ENCODE peak calls at places on chromosomes 16 and 17, in five cellular contexts. A is effector memory CD4-positive, alpha-beta T cell; P is IMR-90; E is right cardiac atrium; F is lower lobe of right lung. Q is an unnamed sample. For H3K27me3, the result is how much of the 10 kb centered on the place peaks cover.

GRCh38 chr16:22898874-22899348 is 84.9 kb downstream of the HS3ST2 start:
- DNase-seq in E (peak), F (peak), P (peak), A (no peak), Q (peak)

GRCh38 chr16:3087243-3087791 is 11.8 kb downstream of the ZSCAN10 start:
- DNase-seq in A (no peak), E (peak), P (no peak), F (no peak), Q (no peak)

GRCh38 chr17:80045703-80046102 is 9.3 kb downstream of the CCDC40 start:
- DNase-seq in A (no peak), P (no peak), F (no peak), E (no peak), Q (no peak)

GRCh38 chr16:78183886-78184553 is 84.6 kb downstream of the WWOX start:
- DNase-seq in E (no peak), P (no peak), F (no peak), A (no peak), Q (no peak)

GRCh38 chr17:1181769-1182137 is 2.0 kb upstream of the ABR start:
- DNase-seq in P (peak), F (no peak), A (no peak), E (no peak), Q (no peak)

GRCh38 chr16:54171855-54172537 is 114.6 kb downstream of the IRX3 start:
- DNase-seq in A (no peak), P (peak), F (no peak), E (no peak), Q (no peak)

GRCh38 chr17:54848368-54848987 is 52.2 kb upstream of the TOM1L1 start:
- DNase-seq in A (no peak), P (no peak), E (no peak), F (no peak), Q (no peak)

GRCh38 chr16:51880776-51881175 is 666.2 kb downstream of the TOX3 start:
- DNase-seq in F (no peak), P (peak), A (no peak), E (no peak), Q (no peak)

GRCh38 chr17:8726951-8727555 is 17.6 kb downstream of the CCDC42 start:
- DNase-seq in A (no peak), E (no peak), P (no peak), F (no peak), Q (peak)

GRCh38 chr16:86293897-86294296 is 216.4 kb upstream of the FOXF1 start:
- DNase-seq in P (no peak), F (no peak), E (no peak), A (no peak), Q (no peak)
- H3K27me3 ChIP-seq in P (under half), F (under half), E (under half), A (under half), Q (under half)

DNA sequence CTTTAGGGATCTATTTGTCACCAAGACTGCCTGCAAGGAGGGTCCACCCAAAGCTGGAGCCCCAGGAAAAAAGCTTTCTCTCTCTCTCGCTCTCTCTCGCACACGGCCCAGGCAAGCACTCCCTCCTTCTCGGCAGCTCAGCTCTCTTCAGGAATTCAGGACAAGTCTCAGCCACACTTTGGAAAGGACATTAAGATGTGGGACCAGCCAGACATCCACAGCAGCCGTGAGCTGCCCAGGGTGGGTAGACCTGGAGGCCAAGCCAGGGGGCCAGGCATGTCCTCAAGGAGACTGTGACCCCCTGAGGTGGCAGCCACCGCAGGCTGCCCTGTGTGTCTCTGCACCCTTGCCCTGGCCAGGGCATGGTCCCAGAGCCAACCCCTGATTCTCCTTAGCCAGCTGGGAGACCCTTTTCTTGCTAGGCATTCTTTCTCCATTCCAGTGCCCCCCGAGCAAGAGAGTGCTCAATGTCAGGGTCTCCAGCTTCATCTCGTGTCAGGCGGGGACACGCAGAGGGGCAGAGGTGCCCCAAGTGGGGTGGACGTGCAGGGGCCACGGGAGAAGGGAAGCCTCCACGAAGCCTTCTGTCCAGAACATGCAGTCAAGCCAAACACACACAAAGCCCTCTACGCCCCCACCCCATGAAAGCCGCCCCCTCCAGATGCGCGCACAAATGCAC is 1.0 kb downstream of the GPR139 start:
- DNase-seq in P (no peak), A (no peak), F (no peak), E (no peak), Q (no peak)
- H3K4me3 ChIP-seq in P (no peak), A (no peak), F (no peak), E (no peak), Q (no peak)

GRCh38 chr16:88456356-88457292 is 3.5 kb downstream of the ZFPM1 start:
- DNase-seq in F (no peak), P (no peak), E (no peak), A (peak), Q (no peak)
- H3K27me3 ChIP-seq in F (under half), P (under half), E (under half), A (under half), Q (under half)

GRCh38 chr17:68289473-68289872 is 1.5 kb downstream of the SLC16A6 start:
- DNase-seq in F (no peak), E (no peak), A (no peak), P (no peak), Q (no peak)
- H3K4me3 ChIP-seq in F (peak), E (no peak), A (peak), P (no peak), Q (no peak)